ENCODE peak calls at places on chromosomes 12 and 14, in eight cellular contexts. B is lower leg skin; A is pancreas; F is left ventricle myocardium inferior; D is skeletal muscle cell; X is CD8-positive, alpha-beta T cell; P is fibroblast of the aortic adventitia; L is spleen. E is an unnamed sample.

GRCh38 chr12:93115646-93116045 is 186.6 kb upstream of the EEA1 start:
- DNase-seq in B (no peak), A (no peak), F (peak; percentile 19), D (no peak), X (no peak), P (peak; percentile 62), L (no peak), E (no peak)

GRCh38 chr12:52278931-52279682 is 4.7 kb downstream of the KRT86 start:
- DNase-seq in B (peak; percentile 69), A (peak; percentile 75), F (peak; percentile 71), D (peak; percentile 22), X (peak; percentile 52), P (peak; percentile 83), L (peak; percentile 93), E (peak; percentile 91)

GRCh38 chr12:85866929-85867776 is 6.9 kb upstream of the NTS start:
- DNase-seq in B (no peak), A (peak; percentile 15), F (no peak), D (peak; percentile 12), X (no peak), P (peak; percentile 87), L (no peak), E (no peak)

GRCh38 chr12:53103860-53104305 is 597 bp downstream of the SOAT2 start:
- DNase-seq in B (no peak), A (no peak), F (no peak), D (no peak), X (peak; percentile 37), P (no peak), L (peak; percentile 78), E (no peak)

GRCh38 chr12:27709932-27710591 is 570 bp upstream of the MRPS35 start:
- DNase-seq in B (peak; percentile 35), A (peak; percentile 26), F (no peak), D (peak; percentile 29), X (no peak), P (peak; percentile 66), L (no peak), E (no peak)

GRCh38 chr12:1934831-1935230 is 16.4 kb upstream of the CACNA2D4 start:
- DNase-seq in B (no peak), A (no peak), F (no peak), D (no peak), X (no peak), P (no peak), L (peak; percentile 65), E (peak; percentile 36)

GRCh38 chr12:30138483-30138882 is 354.7 kb upstream of the TMTC1 start:
- DNase-seq in B (no peak), A (no peak), F (no peak), D (no peak), X (no peak), P (peak; percentile 19), L (no peak), E (peak; percentile 41)

GRCh38 chr14:99266181-99267178 is 5.5 kb downstream of the BCL11B start:
- DNase-seq in B (peak; percentile 84), A (peak; percentile 28), F (peak; percentile 68), D (peak; percentile 17), X (peak; percentile 90), P (peak; percentile 58), L (peak; percentile 93), E (peak; percentile 86)

GRCh38 chr12:4031703-4032291 is 158.6 kb upstream of the PARP11 start:
- DNase-seq in B (peak; percentile 34), A (peak; percentile 41), F (peak; percentile 20), D (no peak), X (no peak), P (no peak), L (peak; percentile 75), E (peak; percentile 37)
- H3K4me3 ChIP-seq in B (no peak overlapping the region), A (no peak overlapping the region), F (peak overlapping the region; percentile 72), D (peak overlapping the region; percentile 27), X (peak overlapping the region; percentile 40), P (peak overlapping the region; percentile 35), L (peak overlapping the region; percentile 43), E (no peak overlapping the region)

GRCh38 chr12:107319536-107320030 is 226.2 kb upstream of the CRY1 start:
- DNase-seq in B (no peak), A (no peak), F (no peak), D (no peak), X (peak; percentile 51), P (no peak), L (peak; percentile 73), E (no peak)

GRCh38 chr12:107318804-107319535 is 225.6 kb upstream of the CRY1 start:
- DNase-seq in B (no peak), A (no peak), F (no peak), D (no peak), X (peak; percentile 30), P (peak; percentile 63), L (peak; percentile 74), E (no peak)

GRCh38 chr12:107322063-107322462 is 228.7 kb upstream of the CRY1 start:
- DNase-seq in B (no peak), A (no peak), F (no peak), D (no peak), X (peak; percentile 76), P (no peak), L (no peak), E (no peak)

GRCh38 chr12:107320929-107321618 is 227.7 kb upstream of the CRY1 start:
- DNase-seq in B (peak; percentile 53), A (no peak), F (no peak), D (no peak), X (peak; percentile 94), P (peak; percentile 52), L (peak; percentile 80), E (peak; percentile 59)

GRCh38 chr12:107320031-107320928 is 226.9 kb upstream of the CRY1 start:
- DNase-seq in B (peak; percentile 74), A (no peak), F (peak; percentile 46), D (peak; percentile 38), X (peak; percentile 88), P (peak; percentile 63), L (peak; percentile 86), E (peak; percentile 78)
- H3K4me3 ChIP-seq in B (peak overlapping the region; percentile 29), A (no peak overlapping the region), F (peak overlapping the region; percentile 70), D (peak overlapping the region; percentile 68), X (peak overlapping the region; percentile 69), P (peak overlapping the region; percentile 69), L (peak overlapping the region; percentile 46), E (peak overlapping the region; percentile 59)

GRCh38 chr12:96171905-96172304 is 22.3 kb upstream of the ELK3 start:
- DNase-seq in B (no peak), A (no peak), F (no peak), D (no peak), X (no peak), P (no peak), L (no peak), E (no peak)

GRCh38 chr12:96170762-96171161 is 23.4 kb upstream of the ELK3 start:
- DNase-seq in B (no peak), A (no peak), F (no peak), D (no peak), X (no peak), P (no peak), L (no peak), E (no peak)

GRCh38 chr12:96172981-96173380 is 21.2 kb upstream of the ELK3 start:
- DNase-seq in B (no peak), A (no peak), F (no peak), D (no peak), X (no peak), P (no peak), L (no peak), E (no peak)

GRCh38 chr12:96167492-96167891 is 26.7 kb upstream of the ELK3 start:
- DNase-seq in B (no peak), A (no peak), F (no peak), D (no peak), X (no peak), P (no peak), L (no peak), E (no peak)

GRCh38 chr12:96170328-96170727 is 23.8 kb upstream of the ELK3 start:
- DNase-seq in B (no peak), A (no peak), F (no peak), D (no peak), X (no peak), P (no peak), L (peak; percentile 78), E (peak; percentile 64)
- H3K4me3 ChIP-seq in B (no peak overlapping the region), A (no peak overlapping the region), F (no peak overlapping the region), D (no peak overlapping the region), X (no peak overlapping the region), P (no peak overlapping the region), L (no peak overlapping the region), E (no peak overlapping the region)

DNA sequence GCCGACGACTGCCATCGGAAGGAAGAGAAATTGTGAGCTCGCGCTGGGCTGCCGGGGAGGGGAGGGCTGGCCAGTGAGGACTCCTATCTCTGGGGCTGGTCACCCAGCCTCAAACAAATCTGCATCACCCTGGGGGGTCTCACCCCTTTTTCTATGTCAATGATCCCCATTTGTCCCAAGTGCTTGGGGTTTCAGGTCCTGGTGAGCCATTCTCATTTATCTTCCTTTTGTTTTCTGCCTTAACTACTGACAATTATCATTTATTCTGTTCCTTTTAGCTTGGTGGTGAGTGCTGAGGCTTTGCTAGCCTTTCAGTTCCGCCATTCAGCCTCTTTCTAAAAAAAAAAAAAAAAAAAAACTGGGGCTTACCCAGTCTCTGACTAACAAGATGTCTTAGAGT is 22.8 kb upstream of the USP44 start:
- DNase-seq in B (no peak), A (no peak), F (no peak), D (no peak), X (no peak), P (no peak), L (no peak), E (no peak)
- H3K4me3 ChIP-seq in B (no peak overlapping the region), A (no peak overlapping the region), F (no peak overlapping the region), D (no peak overlapping the region), X (no peak overlapping the region), P (no peak overlapping the region), L (no peak overlapping the region), E (no peak overlapping the region)

GRCh38 chr12:39617887-39618286 is 1.7 kb downstream of the ABCD2 start:
- DNase-seq in B (no peak), A (no peak), F (no peak), D (no peak), X (no peak), P (no peak), L (no peak), E (no peak)

GRCh38 chr12:39618701-39619100 is 902 bp downstream of the ABCD2 start:
- DNase-seq in B (no peak), A (no peak), F (no peak), D (no peak), X (no peak), P (no peak), L (no peak), E (no peak)

GRCh38 chr12:39613525-39613924 is 6.1 kb downstream of the ABCD2 start:
- DNase-seq in B (no peak), A (no peak), F (no peak), D (no peak), X (no peak), P (no peak), L (no peak), E (no peak)

GRCh38 chr12:39616666-39617065 is 2.9 kb downstream of the ABCD2 start:
- DNase-seq in B (no peak), A (no peak), F (no peak), D (no peak), X (no peak), P (no peak), L (no peak), E (no peak)

DNA sequence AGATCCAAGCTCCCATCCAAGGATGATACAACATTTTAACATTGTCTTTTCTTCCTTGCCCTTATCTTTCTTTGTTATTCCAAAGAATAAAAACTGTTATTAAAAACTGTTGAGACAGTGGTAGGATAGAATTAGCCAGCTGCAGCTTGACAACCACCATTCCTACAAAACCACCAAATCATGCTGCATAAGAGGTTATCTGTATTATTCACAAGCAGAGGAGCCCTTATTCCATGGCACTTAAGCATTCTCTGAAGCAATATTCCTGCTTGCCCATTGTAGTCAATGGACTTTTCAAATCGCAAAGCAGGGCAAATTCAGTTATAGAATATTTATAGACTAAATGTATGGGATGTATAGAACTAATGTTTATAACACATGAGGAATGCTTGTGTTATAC is 3.4 kb downstream of the ABCD2 start:
- DNase-seq in B (no peak), A (no peak), F (no peak), D (no peak), X (no peak), P (no peak), L (no peak), E (no peak)
- H3K4me3 ChIP-seq in B (no peak overlapping the region), A (no peak overlapping the region), F (peak overlapping the region; percentile 68), D (no peak overlapping the region), X (peak overlapping the region; percentile 41), P (no peak overlapping the region), L (peak overlapping the region; percentile 14), E (peak overlapping the region; percentile 33)

E was measured in right cardiac atrium.